ENCODE peak calls at places on chromosomes 7 and 10, in five cellular contexts. One of them, this sample, is unnamed.

GRCh38 chr7:117502338-117502737 is 22.5 kb downstream of the CFTR start:
- DNase-seq in EH: no peak
- DNase-seq in H4: no peak
- DNase-seq in NCI-H774: no peak
- DNase-seq in CD8-positive, alpha-beta T cell: no peak
- DNase-seq in this sample: no peak

GRCh38 chr10:70440296-70441160 is 953 bp downstream of the NODAL start:
- DNase-seq in EH: no peak
- DNase-seq in H4: no peak
- DNase-seq in NCI-H774: no peak
- DNase-seq in CD8-positive, alpha-beta T cell: no peak
- DNase-seq in this sample: peak

GRCh38 chr7:36923831-36924555 is 199.7 kb upstream of the AOAH start:
- DNase-seq in EH: no peak
- DNase-seq in H4: peak
- DNase-seq in NCI-H774: no peak
- DNase-seq in CD8-positive, alpha-beta T cell: no peak
- DNase-seq in this sample: no peak

GRCh38 chr10:128373831-128374230 is 247.6 kb upstream of the MKI67 start:
- DNase-seq in EH: no peak
- DNase-seq in H4: no peak
- DNase-seq in NCI-H774: no peak
- DNase-seq in CD8-positive, alpha-beta T cell: no peak
- DNase-seq in this sample: no peak

GRCh38 chr10:131742371-131743000 is 158.3 kb upstream of the PPP2R2D start:
- DNase-seq in EH: no peak
- DNase-seq in H4: no peak
- DNase-seq in NCI-H774: no peak
- DNase-seq in CD8-positive, alpha-beta T cell: no peak
- DNase-seq in this sample: no peak

GRCh38 chr7:29309041-29309860 is 114.7 kb downstream of the CHN2 start:
- DNase-seq in EH: no peak
- DNase-seq in H4: no peak
- DNase-seq in NCI-H774: no peak
- DNase-seq in CD8-positive, alpha-beta T cell: no peak
- DNase-seq in this sample: no peak

GRCh38 chr7:45872116-45873034 is 507 bp downstream of the CCDC201 start:
- DNase-seq in EH: no peak
- DNase-seq in H4: peak
- DNase-seq in NCI-H774: no peak
- DNase-seq in CD8-positive, alpha-beta T cell: no peak
- DNase-seq in this sample: no peak

GRCh38 chr10:44017483-44018145 is 367.3 kb downstream of the CXCL12 start:
- DNase-seq in EH: no peak
- DNase-seq in H4: no peak
- DNase-seq in NCI-H774: no peak
- DNase-seq in CD8-positive, alpha-beta T cell: no peak
- DNase-seq in this sample: no peak

GRCh38 chr10:79135790-79136189 is 67.0 kb downstream of the ZMIZ1 start:
- DNase-seq in EH: no peak
- DNase-seq in H4: no peak
- DNase-seq in NCI-H774: no peak
- DNase-seq in CD8-positive, alpha-beta T cell: no peak
- DNase-seq in this sample: no peak

GRCh38 chr10:88553116-88553752 is 29.9 kb downstream of the RNLS start:
- DNase-seq in EH: peak
- DNase-seq in H4: peak
- DNase-seq in NCI-H774: peak
- DNase-seq in CD8-positive, alpha-beta T cell: peak
- DNase-seq in this sample: peak

GRCh38 chr7:110762514-110762913 is 328.4 kb upstream of the LRRN3 start:
- DNase-seq in EH: no peak
- DNase-seq in H4: no peak
- DNase-seq in NCI-H774: no peak
- DNase-seq in CD8-positive, alpha-beta T cell: no peak
- DNase-seq in this sample: peak

GRCh38 chr10:102781089-102781920 is 37.6 kb downstream of the WBP1L start:
- DNase-seq in EH: peak
- DNase-seq in H4: no peak
- DNase-seq in NCI-H774: no peak
- DNase-seq in CD8-positive, alpha-beta T cell: no peak
- DNase-seq in this sample: peak

GRCh38 chr10:46106410-46107255 is 60.6 kb upstream of the MSMB start:
- DNase-seq in EH: peak
- DNase-seq in H4: peak
- DNase-seq in NCI-H774: no peak
- DNase-seq in CD8-positive, alpha-beta T cell: peak
- DNase-seq in this sample: peak

GRCh38 chr10:132464256-132465192 is 67.5 kb downstream of the PWWP2B start:
- DNase-seq in EH: no peak
- DNase-seq in H4: no peak
- DNase-seq in NCI-H774: no peak
- DNase-seq in CD8-positive, alpha-beta T cell: no peak
- DNase-seq in this sample: peak

GRCh38 chr10:87092356-87092860 is 2.2 kb downstream of the GLUD1 start:
- DNase-seq in EH: peak
- DNase-seq in H4: no peak
- DNase-seq in NCI-H774: no peak
- DNase-seq in CD8-positive, alpha-beta T cell: no peak
- DNase-seq in this sample: peak

GRCh38 chr7:6442114-6442513 is 5.6 kb downstream of the DAGLB start:
- DNase-seq in EH: peak
- DNase-seq in H4: no peak
- DNase-seq in NCI-H774: no peak
- DNase-seq in CD8-positive, alpha-beta T cell: no peak
- DNase-seq in this sample: peak

GRCh38 chr7:19681596-19681995 is 27.2 kb downstream of the POLR1F start:
- DNase-seq in EH: no peak
- DNase-seq in H4: no peak
- DNase-seq in NCI-H774: no peak
- DNase-seq in CD8-positive, alpha-beta T cell: no peak
- DNase-seq in this sample: no peak

GRCh38 chr7:100465702-100466311 is 1.7 kb upstream of the SPACDR start:
- DNase-seq in EH: peak
- DNase-seq in H4: peak
- DNase-seq in NCI-H774: no peak
- DNase-seq in CD8-positive, alpha-beta T cell: no peak
- DNase-seq in this sample: peak

GRCh38 chr7:99096124-99096887 is 47.6 kb downstream of the SMURF1 start:
- DNase-seq in EH: no peak
- DNase-seq in H4: no peak
- DNase-seq in NCI-H774: no peak
- DNase-seq in CD8-positive, alpha-beta T cell: no peak
- DNase-seq in this sample: no peak

GRCh38 chr7:102415685-102416225 is 17.6 kb upstream of the ORAI2 start:
- DNase-seq in EH: no peak
- DNase-seq in H4: no peak
- DNase-seq in NCI-H774: no peak
- DNase-seq in CD8-positive, alpha-beta T cell: peak
- DNase-seq in this sample: no peak

GRCh38 chr7:96017877-96018276 is 245.5 kb downstream of the DYNC1I1 start:
- DNase-seq in EH: no peak
- DNase-seq in H4: no peak
- DNase-seq in NCI-H774: peak
- DNase-seq in CD8-positive, alpha-beta T cell: no peak
- DNase-seq in this sample: no peak

GRCh38 chr10:6928531-6929080 is 348.5 kb upstream of the PRKCQ start:
- DNase-seq in EH: no peak
- DNase-seq in H4: no peak
- DNase-seq in NCI-H774: no peak
- DNase-seq in CD8-positive, alpha-beta T cell: no peak
- DNase-seq in this sample: no peak

GRCh38 chr10:5816170-5816569 is 2.9 kb upstream of the GDI2 start:
- DNase-seq in EH: no peak
- DNase-seq in H4: no peak
- DNase-seq in NCI-H774: no peak
- DNase-seq in CD8-positive, alpha-beta T cell: no peak
- DNase-seq in this sample: no peak

GRCh38 chr10:3811331-3811870 is 26.4 kb upstream of the KLF6 start:
- DNase-seq in EH: peak
- DNase-seq in H4: peak
- DNase-seq in NCI-H774: no peak
- DNase-seq in CD8-positive, alpha-beta T cell: no peak
- DNase-seq in this sample: peak

GRCh38 chr7:7203813-7204575 is 21.6 kb downstream of the C1GALT1 start:
- DNase-seq in EH: no peak
- DNase-seq in H4: no peak
- DNase-seq in NCI-H774: no peak
- DNase-seq in CD8-positive, alpha-beta T cell: no peak
- DNase-seq in this sample: no peak

GRCh38 chr10:124477614-124478363 is 16.2 kb downstream of the LHPP start:
- DNase-seq in EH: peak
- DNase-seq in H4: no peak
- DNase-seq in NCI-H774: no peak
- DNase-seq in CD8-positive, alpha-beta T cell: no peak
- DNase-seq in this sample: peak

GRCh38 chr7:29397398-29397797 is 166.2 kb upstream of the PRR15 start:
- DNase-seq in EH: no peak
- DNase-seq in H4: no peak
- DNase-seq in NCI-H774: no peak
- DNase-seq in CD8-positive, alpha-beta T cell: no peak
- DNase-seq in this sample: no peak

GRCh38 chr10:131199646-131200045 is 111.9 kb downstream of the TCERG1L start:
- DNase-seq in EH: no peak
- DNase-seq in H4: no peak
- DNase-seq in NCI-H774: no peak
- DNase-seq in CD8-positive, alpha-beta T cell: no peak
- DNase-seq in this sample: no peak

GRCh38 chr10:120421250-120421649 is 35.8 kb upstream of the PLPP4 start:
- DNase-seq in EH: peak
- DNase-seq in H4: no peak
- DNase-seq in NCI-H774: no peak
- DNase-seq in CD8-positive, alpha-beta T cell: no peak
- DNase-seq in this sample: no peak

GRCh38 chr7:151518105-151518780 is 1.5 kb downstream of the RHEB start:
- DNase-seq in EH: peak
- DNase-seq in H4: peak
- DNase-seq in NCI-H774: no peak
- DNase-seq in CD8-positive, alpha-beta T cell: peak
- DNase-seq in this sample: peak

GRCh38 chr7:157347217-157347904 is 10.6 kb downstream of the DNAJB6 start:
- DNase-seq in EH: peak
- DNase-seq in H4: peak
- DNase-seq in NCI-H774: no peak
- DNase-seq in CD8-positive, alpha-beta T cell: no peak
- DNase-seq in this sample: peak

GRCh38 chr10:114492351-114493037 is 88.2 kb upstream of the AFAP1L2 start:
- DNase-seq in EH: peak
- DNase-seq in H4: no peak
- DNase-seq in NCI-H774: no peak
- DNase-seq in CD8-positive, alpha-beta T cell: no peak
- DNase-seq in this sample: no peak

GRCh38 chr10:113991091-113991860 is 52.4 kb upstream of the ADRB1 start:
- DNase-seq in EH: no peak
- DNase-seq in H4: peak
- DNase-seq in NCI-H774: no peak
- DNase-seq in CD8-positive, alpha-beta T cell: no peak
- DNase-seq in this sample: peak

GRCh38 chr7:55642266-55642665 is 70.0 kb upstream of the VOPP1 start:
- DNase-seq in EH: no peak
- DNase-seq in H4: no peak
- DNase-seq in NCI-H774: no peak
- DNase-seq in CD8-positive, alpha-beta T cell: no peak
- DNase-seq in this sample: no peak

This sample was measured in astrocyte of the hippocampus.